ENCODE peak calls at places on chromosomes 5 and 9, in eight cellular contexts. One of them, this sample, is unnamed. For H3K4me1, the result is how much of the 10 kb centered on the place peaks cover.

GRCh38 chr9:80320480-80320879 is 748.7 kb downstream of the TLE4 start:
- DNase-seq in HepG2: no peak
- DNase-seq in thyroid gland: no peak
- DNase-seq in CD8-positive, alpha-beta T cell: no peak
- DNase-seq in keratinocyte: no peak
- DNase-seq in neural progenitor cell: no peak
- DNase-seq in endodermal cell: no peak
- DNase-seq in CD4-positive, CD25-positive, alpha-beta regulatory T cell: no peak
- DNase-seq in this sample: no peak

GRCh38 chr5:54702470-54702869 is 184.9 kb downstream of the SNX18 start:
- DNase-seq in HepG2: no peak
- DNase-seq in thyroid gland: no peak
- DNase-seq in CD8-positive, alpha-beta T cell: no peak
- DNase-seq in keratinocyte: no peak
- DNase-seq in neural progenitor cell: no peak
- DNase-seq in endodermal cell: no peak
- DNase-seq in CD4-positive, CD25-positive, alpha-beta regulatory T cell: no peak
- DNase-seq in this sample: no peak

GRCh38 chr5:169870221-169870620 is 110.1 kb downstream of the INSYN2B start:
- DNase-seq in HepG2: no peak
- DNase-seq in thyroid gland: no peak
- DNase-seq in CD8-positive, alpha-beta T cell: no peak
- DNase-seq in keratinocyte: no peak
- DNase-seq in neural progenitor cell: no peak
- DNase-seq in endodermal cell: no peak
- DNase-seq in CD4-positive, CD25-positive, alpha-beta regulatory T cell: no peak
- DNase-seq in this sample: no peak

GRCh38 chr5:81184749-81185110 is 48.4 kb upstream of the CKMT2 start:
- DNase-seq in HepG2: no peak
- DNase-seq in thyroid gland: no peak
- DNase-seq in CD8-positive, alpha-beta T cell: no peak
- DNase-seq in keratinocyte: no peak
- DNase-seq in neural progenitor cell: no peak
- DNase-seq in endodermal cell: no peak
- DNase-seq in CD4-positive, CD25-positive, alpha-beta regulatory T cell: no peak
- DNase-seq in this sample: no peak

GRCh38 chr5:80255752-80256479 is at the start of gene SERINC5:
- DNase-seq in HepG2: peak
- DNase-seq in thyroid gland: peak
- DNase-seq in CD8-positive, alpha-beta T cell: peak
- DNase-seq in keratinocyte: no peak
- DNase-seq in neural progenitor cell: peak
- DNase-seq in endodermal cell: peak
- DNase-seq in CD4-positive, CD25-positive, alpha-beta regulatory T cell: peak
- DNase-seq in this sample: peak

GRCh38 chr5:44048268-44048984 is 340.8 kb downstream of the FGF10 start:
- DNase-seq in HepG2: no peak
- DNase-seq in thyroid gland: no peak
- DNase-seq in CD8-positive, alpha-beta T cell: no peak
- DNase-seq in keratinocyte: no peak
- DNase-seq in neural progenitor cell: no peak
- DNase-seq in endodermal cell: no peak
- DNase-seq in CD4-positive, CD25-positive, alpha-beta regulatory T cell: no peak
- DNase-seq in this sample: no peak

GRCh38 chr5:172785429-172786088 is 14.6 kb upstream of the DUSP1 start:
- DNase-seq in HepG2: no peak
- DNase-seq in thyroid gland: no peak
- DNase-seq in CD8-positive, alpha-beta T cell: no peak
- DNase-seq in keratinocyte: no peak
- DNase-seq in neural progenitor cell: no peak
- DNase-seq in endodermal cell: no peak
- DNase-seq in CD4-positive, CD25-positive, alpha-beta regulatory T cell: no peak
- DNase-seq in this sample: no peak

GRCh38 chr5:35363387-35363965 is 133.2 kb upstream of the PRLR start:
- DNase-seq in HepG2: no peak
- DNase-seq in thyroid gland: no peak
- DNase-seq in CD8-positive, alpha-beta T cell: no peak
- DNase-seq in keratinocyte: no peak
- DNase-seq in neural progenitor cell: no peak
- DNase-seq in endodermal cell: no peak
- DNase-seq in CD4-positive, CD25-positive, alpha-beta regulatory T cell: no peak
- DNase-seq in this sample: no peak

GRCh38 chr9:94498801-94499454 is 56.0 kb upstream of the PCAT7 start:
- DNase-seq in HepG2: no peak
- DNase-seq in thyroid gland: no peak
- DNase-seq in CD8-positive, alpha-beta T cell: no peak
- DNase-seq in keratinocyte: no peak
- DNase-seq in neural progenitor cell: no peak
- DNase-seq in endodermal cell: no peak
- DNase-seq in CD4-positive, CD25-positive, alpha-beta regulatory T cell: no peak
- DNase-seq in this sample: no peak

GRCh38 chr5:115375922-115376321 is 79.5 kb upstream of the CCDC112 start:
- DNase-seq in HepG2: peak
- DNase-seq in thyroid gland: no peak
- DNase-seq in CD8-positive, alpha-beta T cell: no peak
- DNase-seq in keratinocyte: no peak
- DNase-seq in neural progenitor cell: no peak
- DNase-seq in endodermal cell: no peak
- DNase-seq in CD4-positive, CD25-positive, alpha-beta regulatory T cell: no peak
- DNase-seq in this sample: no peak

GRCh38 chr9:93898502-93899426 is 56.4 kb downstream of the BARX1 start:
- DNase-seq in HepG2: no peak
- DNase-seq in thyroid gland: no peak
- DNase-seq in CD8-positive, alpha-beta T cell: peak
- DNase-seq in keratinocyte: no peak
- DNase-seq in neural progenitor cell: no peak
- DNase-seq in endodermal cell: peak
- DNase-seq in CD4-positive, CD25-positive, alpha-beta regulatory T cell: no peak
- DNase-seq in this sample: no peak

GRCh38 chr9:136397643-136398042 is 2.3 kb downstream of the SNAPC4 start:
- DNase-seq in HepG2: no peak
- DNase-seq in thyroid gland: no peak
- DNase-seq in CD8-positive, alpha-beta T cell: no peak
- DNase-seq in keratinocyte: no peak
- DNase-seq in neural progenitor cell: no peak
- DNase-seq in endodermal cell: no peak
- DNase-seq in CD4-positive, CD25-positive, alpha-beta regulatory T cell: no peak
- DNase-seq in this sample: no peak

GRCh38 chr9:136396219-136396515 is 3.8 kb downstream of the SNAPC4 start:
- DNase-seq in HepG2: no peak
- DNase-seq in thyroid gland: no peak
- DNase-seq in CD8-positive, alpha-beta T cell: no peak
- DNase-seq in keratinocyte: no peak
- DNase-seq in neural progenitor cell: no peak
- DNase-seq in endodermal cell: no peak
- DNase-seq in CD4-positive, CD25-positive, alpha-beta regulatory T cell: no peak
- DNase-seq in this sample: no peak

GRCh38 chr9:136399176-136400037 is 563 bp downstream of the SNAPC4 start:
- DNase-seq in HepG2: no peak
- DNase-seq in thyroid gland: peak
- DNase-seq in CD8-positive, alpha-beta T cell: no peak
- DNase-seq in keratinocyte: no peak
- DNase-seq in neural progenitor cell: peak
- DNase-seq in endodermal cell: peak
- DNase-seq in CD4-positive, CD25-positive, alpha-beta regulatory T cell: peak
- DNase-seq in this sample: no peak

GRCh38 chr9:136400038-136400834 is at the start of gene SNAPC4:
- DNase-seq in HepG2: peak
- DNase-seq in thyroid gland: peak
- DNase-seq in CD8-positive, alpha-beta T cell: peak
- DNase-seq in keratinocyte: peak
- DNase-seq in neural progenitor cell: peak
- DNase-seq in endodermal cell: peak
- DNase-seq in CD4-positive, CD25-positive, alpha-beta regulatory T cell: peak
- DNase-seq in this sample: peak

GRCh38 chr9:136398286-136398685 is 1.7 kb downstream of the SNAPC4 start:
- DNase-seq in HepG2: no peak
- DNase-seq in thyroid gland: no peak
- DNase-seq in CD8-positive, alpha-beta T cell: no peak
- DNase-seq in keratinocyte: no peak
- DNase-seq in neural progenitor cell: no peak
- DNase-seq in endodermal cell: no peak
- DNase-seq in CD4-positive, CD25-positive, alpha-beta regulatory T cell: no peak
- DNase-seq in this sample: no peak
- H3K27ac ChIP-seq in HepG2: no peak
- H3K27ac ChIP-seq in thyroid gland: no peak
- H3K27ac ChIP-seq in CD8-positive, alpha-beta T cell: no peak
- H3K27ac ChIP-seq in keratinocyte: no peak
- H3K27ac ChIP-seq in neural progenitor cell: no peak
- H3K27ac ChIP-seq in endodermal cell: no peak
- H3K27ac ChIP-seq in CD4-positive, CD25-positive, alpha-beta regulatory T cell: no peak
- H3K27ac ChIP-seq in this sample: no peak

DNA sequence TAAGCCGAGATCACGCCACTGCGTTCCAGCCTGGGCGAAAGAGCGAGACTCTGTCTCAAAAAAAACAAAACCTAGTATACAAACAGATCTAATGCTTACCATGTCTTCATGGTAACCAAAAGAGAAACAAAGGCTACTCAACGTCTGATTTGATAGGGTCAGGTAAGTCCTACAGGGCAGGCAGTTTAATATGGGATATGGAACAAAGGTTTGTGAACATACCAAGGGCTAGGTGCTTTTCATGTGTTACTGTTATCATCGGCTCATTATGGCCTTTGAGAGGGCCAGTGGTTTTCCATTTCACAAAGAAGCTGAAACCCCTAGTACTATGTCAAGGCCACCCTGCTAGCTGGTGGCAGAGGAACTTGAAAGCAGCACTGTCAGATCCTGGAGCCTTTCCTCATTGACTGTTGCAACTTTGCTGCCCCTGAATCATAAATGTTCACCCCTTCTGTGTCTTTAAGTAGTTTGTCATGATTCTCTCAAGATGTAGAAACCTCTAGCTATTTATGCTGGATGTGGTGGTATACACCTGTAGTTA is 5.1 kb downstream of the IQGAP2 start:
- DNase-seq in HepG2: peak
- DNase-seq in thyroid gland: no peak
- DNase-seq in CD8-positive, alpha-beta T cell: no peak
- DNase-seq in keratinocyte: no peak
- DNase-seq in neural progenitor cell: no peak
- DNase-seq in endodermal cell: peak
- DNase-seq in CD4-positive, CD25-positive, alpha-beta regulatory T cell: no peak
- DNase-seq in this sample: no peak
- H3K4me1 ChIP-seq in HepG2: half or more
- H3K4me1 ChIP-seq in thyroid gland: under half
- H3K4me1 ChIP-seq in CD8-positive, alpha-beta T cell: under half
- H3K4me1 ChIP-seq in keratinocyte: under half
- H3K4me1 ChIP-seq in neural progenitor cell: under half
- H3K4me1 ChIP-seq in endodermal cell: under half
- H3K4me1 ChIP-seq in CD4-positive, CD25-positive, alpha-beta regulatory T cell: half or more
- H3K4me1 ChIP-seq in this sample: under half

GRCh38 chr9:73148447-73148937 is 3.2 kb upstream of the ANXA1 start:
- DNase-seq in HepG2: no peak
- DNase-seq in thyroid gland: no peak
- DNase-seq in CD8-positive, alpha-beta T cell: no peak
- DNase-seq in keratinocyte: no peak
- DNase-seq in neural progenitor cell: no peak
- DNase-seq in endodermal cell: no peak
- DNase-seq in CD4-positive, CD25-positive, alpha-beta regulatory T cell: no peak
- DNase-seq in this sample: no peak

GRCh38 chr9:73151653-73152382 is at the start of gene ANXA1:
- DNase-seq in HepG2: no peak
- DNase-seq in thyroid gland: no peak
- DNase-seq in CD8-positive, alpha-beta T cell: no peak
- DNase-seq in keratinocyte: no peak
- DNase-seq in neural progenitor cell: no peak
- DNase-seq in endodermal cell: no peak
- DNase-seq in CD4-positive, CD25-positive, alpha-beta regulatory T cell: peak
- DNase-seq in this sample: peak

GRCh38 chr9:73152445-73152844 is 780 bp downstream of the ANXA1 start:
- DNase-seq in HepG2: no peak
- DNase-seq in thyroid gland: no peak
- DNase-seq in CD8-positive, alpha-beta T cell: no peak
- DNase-seq in keratinocyte: no peak
- DNase-seq in neural progenitor cell: no peak
- DNase-seq in endodermal cell: no peak
- DNase-seq in CD4-positive, CD25-positive, alpha-beta regulatory T cell: no peak
- DNase-seq in this sample: no peak

GRCh38 chr9:73146113-73146815 is 5.4 kb upstream of the ANXA1 start:
- DNase-seq in HepG2: no peak
- DNase-seq in thyroid gland: no peak
- DNase-seq in CD8-positive, alpha-beta T cell: no peak
- DNase-seq in keratinocyte: no peak
- DNase-seq in neural progenitor cell: no peak
- DNase-seq in endodermal cell: no peak
- DNase-seq in CD4-positive, CD25-positive, alpha-beta regulatory T cell: no peak
- DNase-seq in this sample: no peak

DNA sequence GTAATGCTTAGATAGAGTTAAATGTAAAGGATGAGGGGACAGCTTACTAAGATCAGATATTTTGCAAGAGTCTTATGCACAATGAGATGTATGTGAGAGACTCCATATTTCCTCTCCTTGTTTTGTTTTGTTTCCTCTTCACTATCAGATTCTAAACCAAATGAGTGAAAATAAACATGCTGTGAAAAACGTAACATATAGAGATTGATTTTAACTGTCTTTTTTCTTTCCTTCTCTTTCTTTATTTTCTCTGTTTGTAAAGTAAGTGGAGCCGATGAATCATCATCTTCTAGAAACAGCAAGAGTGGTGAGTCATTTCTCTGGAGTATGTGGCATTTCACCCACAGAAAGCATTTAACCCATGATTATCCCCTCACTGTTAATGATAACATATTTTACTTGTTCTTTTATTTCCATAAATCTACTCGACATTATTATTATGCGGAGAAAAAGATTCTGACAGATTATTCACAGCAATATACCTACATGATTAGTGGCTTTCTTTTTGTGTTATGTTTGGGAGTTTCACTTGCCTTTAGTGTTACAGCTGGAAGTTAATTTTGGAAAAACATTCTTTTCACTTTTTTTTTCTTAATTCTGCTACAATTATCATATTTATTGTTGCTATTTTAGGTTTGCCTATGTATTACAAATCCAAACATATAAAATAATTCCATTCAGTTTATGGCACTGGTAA is 2.1 kb upstream of the ANXA1 start:
- DNase-seq in HepG2: no peak
- DNase-seq in thyroid gland: no peak
- DNase-seq in CD8-positive, alpha-beta T cell: no peak
- DNase-seq in keratinocyte: no peak
- DNase-seq in neural progenitor cell: no peak
- DNase-seq in endodermal cell: no peak
- DNase-seq in CD4-positive, CD25-positive, alpha-beta regulatory T cell: no peak
- DNase-seq in this sample: no peak
- H3K27ac ChIP-seq in HepG2: no peak
- H3K27ac ChIP-seq in thyroid gland: peak
- H3K27ac ChIP-seq in CD8-positive, alpha-beta T cell: no peak
- H3K27ac ChIP-seq in keratinocyte: peak
- H3K27ac ChIP-seq in neural progenitor cell: no peak
- H3K27ac ChIP-seq in endodermal cell: no peak
- H3K27ac ChIP-seq in CD4-positive, CD25-positive, alpha-beta regulatory T cell: no peak
- H3K27ac ChIP-seq in this sample: peak

DNA sequence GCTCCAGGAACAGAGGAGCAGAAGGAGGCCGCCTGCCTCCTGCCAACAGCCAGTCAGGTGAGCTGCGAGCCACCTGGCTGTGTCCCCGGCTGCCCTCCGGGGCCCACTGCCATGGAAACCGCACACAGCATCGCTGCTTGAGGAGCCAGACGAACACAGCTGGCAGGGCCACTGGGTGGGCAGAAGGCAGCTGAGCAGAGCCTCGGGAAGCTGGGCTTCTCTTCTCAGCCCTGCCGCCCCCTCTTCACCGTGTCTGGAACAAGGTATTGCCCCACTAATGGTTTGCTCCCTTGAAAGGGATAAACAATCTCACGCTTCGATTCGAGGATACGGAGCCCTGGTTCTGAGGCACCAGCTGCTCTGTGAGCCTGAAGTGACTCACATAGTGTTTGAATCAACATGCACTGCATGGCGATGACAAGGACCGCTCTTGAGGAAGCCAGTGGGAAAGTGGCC is 63.7 kb upstream of the RUFY1 start:
- DNase-seq in HepG2: no peak
- DNase-seq in thyroid gland: peak
- DNase-seq in CD8-positive, alpha-beta T cell: no peak
- DNase-seq in keratinocyte: no peak
- DNase-seq in neural progenitor cell: no peak
- DNase-seq in endodermal cell: no peak
- DNase-seq in CD4-positive, CD25-positive, alpha-beta regulatory T cell: no peak
- DNase-seq in this sample: no peak
- H3K4me1 ChIP-seq in HepG2: under half
- H3K4me1 ChIP-seq in thyroid gland: under half
- H3K4me1 ChIP-seq in CD8-positive, alpha-beta T cell: under half
- H3K4me1 ChIP-seq in keratinocyte: under half
- H3K4me1 ChIP-seq in neural progenitor cell: under half
- H3K4me1 ChIP-seq in endodermal cell: under half
- H3K4me1 ChIP-seq in CD4-positive, CD25-positive, alpha-beta regulatory T cell: under half
- H3K4me1 ChIP-seq in this sample: under half

This sample was measured in prostate gland.